ENCODE peak calls at places on chromosomes 2 and 18, in eight cellular contexts. X is adrenal gland; W is HEK293T; H is CD4-positive, alpha-beta T cell; K is fibroblast of gingiva; M is thoracic aorta; Z is lower leg skin; N is stimulated activated CD4-positive, alpha-beta T cell treated with anti-CD3 and anti-CD28 coated beads, Interleukin-12 subunit alpha, Interleukin-12 subunit beta, amount 100 ng/mL, for 4 hours. G is an unnamed sample.

GRCh38 chr18:45481846-45482245 is 133.4 kb upstream of the SLC14A2 start:
- DNase-seq in N (no peak), Z (no peak), X (no peak), M (no peak), H (no peak), W (no peak), K (no peak), G (no peak)

GRCh38 chr2:134140251-134140661 is 113.6 kb upstream of the MGAT5 start:
- DNase-seq in H (no peak), N (no peak), Z (no peak), W (no peak), X (peak), K (no peak), M (no peak), G (no peak)

GRCh38 chr2:152613235-152613634 is 104.0 kb downstream of the PRPF40A start:
- DNase-seq in M (no peak), H (no peak), N (no peak), Z (no peak), K (peak), X (no peak), W (no peak), G (no peak)

GRCh38 chr2:39188958-39189499 is 54.7 kb downstream of the CDKL4 start:
- DNase-seq in K (no peak), X (no peak), M (no peak), N (no peak), W (no peak), Z (no peak), H (no peak), G (no peak)

GRCh38 chr2:27251786-27252185 is 11.1 kb downstream of the SLC30A3 start:
- DNase-seq in X (no peak), M (no peak), H (no peak), W (no peak), N (no peak), Z (no peak), K (no peak), G (no peak)

GRCh38 chr2:39646891-39647780 is 18.6 kb upstream of the TMEM178A start:
- DNase-seq in X (no peak), K (no peak), W (no peak), N (no peak), M (no peak), H (no peak), Z (no peak), G (no peak)

GRCh38 chr2:99481941-99482340 is 7.9 kb downstream of the REV1 start:
- DNase-seq in Z (no peak), X (peak), N (no peak), K (peak), H (no peak), M (no peak), W (peak), G (no peak)

GRCh38 chr2:212640428-212640827 is 101.8 kb upstream of the ERBB4 start:
- DNase-seq in M (no peak), X (no peak), N (no peak), K (no peak), Z (no peak), W (no peak), H (no peak), G (no peak)

GRCh38 chr2:213125646-213126347 is 25.6 kb downstream of the IKZF2 start:
- DNase-seq in W (no peak), X (no peak), Z (no peak), K (peak), M (no peak), H (no peak), N (no peak), G (no peak)

GRCh38 chr2:225748606-225749005 is 349.1 kb downstream of the NYAP2 start:
- DNase-seq in N (no peak), Z (no peak), M (no peak), H (no peak), K (no peak), X (no peak), W (no peak), G (no peak)